ENCODE peak calls at places on chromosomes 11 and 22, in ten cellular contexts. M is right lobe of liver, T is GM23338, Q is ovary, I is Panc1, W is SJSA1, K is IMR-90, X is transverse colon, E is neuronal stem cell, Y is esophagus muscularis mucosa. N is an unnamed sample.
A peak's percentile ranks its signal among the peaks of the same experiment; 100 is the strongest.

GRCh38 chr11:27653990-27654758 is 46.1 kb downstream of the BDNF start:
- DNase-seq in M (no peak), T (no peak), Q (no peak), I (no peak), W (no peak), K (no peak), X (no peak), E (no peak), Y (no peak), N (no peak)

GRCh38 chr11:78197816-78198215 is 9.1 kb downstream of the USP35 start:
- DNase-seq in M (no peak), T (no peak), Q (no peak), I (no peak), W (no peak), K (no peak), X (no peak), E (no peak), Y (no peak), N (no peak)

GRCh38 chr22:37196539-37197450 is 8.7 kb upstream of the C1QTNF6 start:
- DNase-seq in M (peak; percentile 87), T (no peak), Q (peak; percentile 92), I (no peak), W (peak; percentile 51), K (peak; percentile 79), X (peak; percentile 91), E (no peak), Y (no peak), N (peak; percentile 87)

GRCh38 chr22:41380993-41381328 is 781 bp upstream of the TEF start:
- DNase-seq in M (no peak), T (no peak), Q (no peak), I (no peak), W (peak; percentile 84), K (peak; percentile 94), X (peak; percentile 74), E (no peak), Y (peak; percentile 95), N (peak; percentile 93)

GRCh38 chr22:45424241-45424731 is 10.8 kb downstream of the RIBC2 start:
- DNase-seq in M (no peak), T (no peak), Q (no peak), I (no peak), W (peak; percentile 93), K (no peak), X (no peak), E (no peak), Y (no peak), N (peak; percentile 16)

GRCh38 chr11:93370260-93370659 is 39.7 kb downstream of the DEUP1 start:
- DNase-seq in M (no peak), T (no peak), Q (no peak), I (no peak), W (no peak), K (no peak), X (no peak), E (no peak), Y (no peak), N (no peak)

GRCh38 chr11:134736251-134737072 is 324.4 kb upstream of the B3GAT1 start:
- DNase-seq in M (no peak), T (no peak), Q (no peak), I (no peak), W (no peak), K (no peak), X (no peak), E (no peak), Y (no peak), N (no peak)

GRCh38 chr22:50713571-50714056 is 24.4 kb upstream of the ACR start:
- DNase-seq in M (peak; percentile 8), T (no peak), Q (no peak), I (no peak), W (no peak), K (no peak), X (no peak), E (no peak), Y (no peak), N (peak; percentile 76)

GRCh38 chr11:111586305-111586915 is 15.8 kb upstream of the SIK2 start:
- DNase-seq in M (no peak), T (peak; percentile 87), Q (no peak), I (peak; percentile 42), W (no peak), K (peak; percentile 66), X (no peak), E (no peak), Y (no peak), N (peak; percentile 61)

GRCh38 chr22:44309647-44310046 is 3.1 kb downstream of the SHISAL1 start:
- DNase-seq in M (no peak), T (no peak), Q (no peak), I (no peak), W (no peak), K (no peak), X (no peak), E (no peak), Y (no peak), N (no peak)

GRCh38 chr11:34916014-34916809 is at the start of the genes APIP and PDHX:
- DNase-seq in M (peak; percentile 99), T (peak; percentile 99), Q (peak; percentile 99), I (peak; percentile 87), W (peak; percentile 91), K (peak; percentile 99), X (peak; percentile 99), E (peak; percentile 98), Y (peak; percentile 99), N (peak; percentile 99)

GRCh38 chr22:43529461-43529860 is 117.6 kb downstream of the MPPED1 start:
- DNase-seq in M (no peak), T (no peak), Q (no peak), I (no peak), W (no peak), K (no peak), X (no peak), E (no peak), Y (no peak), N (no peak)

GRCh38 chr22:35378547-35379078 is 2.3 kb upstream of the HMOX1 start:
- DNase-seq in M (no peak), T (no peak), Q (no peak), I (no peak), W (no peak), K (no peak), X (no peak), E (no peak), Y (no peak), N (peak; percentile 47)

GRCh38 chr11:29184939-29185890 is 831.6 kb downstream of the KCNA4 start:
- DNase-seq in M (no peak), T (no peak), Q (no peak), I (no peak), W (peak; percentile 89), K (peak; percentile 98), X (no peak), E (no peak), Y (no peak), N (no peak)

GRCh38 chr11:121435796-121436511 is 16.2 kb upstream of the SORL1 start:
- DNase-seq in M (no peak), T (no peak), Q (no peak), I (no peak), W (no peak), K (no peak), X (no peak), E (no peak), Y (no peak), N (no peak)

GRCh38 chr11:111602865-111603632 is 800 bp downstream of the SIK2 start:
- DNase-seq in M (peak; percentile 56), T (peak; percentile 59), Q (no peak), I (no peak), W (peak; percentile 10), K (peak; percentile 43), X (peak; percentile 44), E (peak; percentile 46), Y (no peak), N (peak; percentile 26)

GRCh38 chr22:30474683-30475424 is 3.0 kb upstream of the SEC14L3 start:
- DNase-seq in M (no peak), T (peak; percentile 74), Q (no peak), I (no peak), W (no peak), K (no peak), X (no peak), E (no peak), Y (no peak), N (no peak)

GRCh38 chr22:22048981-22049531 is 66.5 kb upstream of the TOP3B start:
- DNase-seq in M (no peak), T (no peak), Q (no peak), I (no peak), W (no peak), K (no peak), X (no peak), E (no peak), Y (peak; percentile 60), N (no peak)

GRCh38 chr11:82995754-82996398 is 75.8 kb downstream of the RAB30 start:
- DNase-seq in M (no peak), T (no peak), Q (no peak), I (no peak), W (peak; percentile 31), K (no peak), X (no peak), E (no peak), Y (no peak), N (no peak)

DNA sequence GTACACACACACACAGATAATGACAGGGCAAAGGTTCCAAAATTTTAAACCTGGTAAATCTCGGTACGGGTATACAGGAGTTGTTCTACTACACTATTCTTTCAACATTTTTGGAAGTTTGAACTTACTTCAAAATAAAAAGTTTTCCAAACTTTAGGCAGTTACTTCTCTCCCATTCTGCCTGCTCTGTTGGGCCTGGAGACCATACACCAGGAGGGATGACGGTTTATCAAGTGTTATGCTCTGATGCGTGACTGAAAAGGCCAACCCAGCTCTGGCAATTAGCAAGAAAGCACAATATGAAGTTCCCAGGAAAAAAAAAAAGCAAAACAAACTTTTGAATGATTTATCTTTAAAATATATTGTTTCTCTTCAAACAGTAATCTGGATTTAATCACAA is 969 bp downstream of the SERPIND1 start:
- DNase-seq in M (no peak), T (no peak), Q (no peak), I (no peak), W (no peak), K (no peak), X (no peak), E (no peak), Y (no peak), N (no peak)
- H3K4me1 ChIP-seq in M (peaks cover 4% of the 10 kb centered on the region), T (peaks cover 8% of the 10 kb centered on the region), Q (peaks cover 3% of the 10 kb centered on the region), I (no peaks in the 10 kb centered on the region), W (peaks cover 12% of the 10 kb centered on the region), K (peaks cover 5% of the 10 kb centered on the region), X (peaks cover 6% of the 10 kb centered on the region), E (no peaks in the 10 kb centered on the region), Y (no peaks in the 10 kb centered on the region), N (no peaks in the 10 kb centered on the region)

GRCh38 chr11:119210035-119210434 is 3.9 kb downstream of the CBL start:
- DNase-seq in M (no peak), T (no peak), Q (no peak), I (no peak), W (peak; percentile 9), K (no peak), X (no peak), E (no peak), Y (no peak), N (no peak)
- H3K4me1 ChIP-seq in M (no peaks in the 10 kb centered on the region), T (peaks cover 34% of the 10 kb centered on the region), Q (no peaks in the 10 kb centered on the region), I (peaks cover 34% of the 10 kb centered on the region), W (peaks cover 6% of the 10 kb centered on the region), K (peaks cover 5% of the 10 kb centered on the region), X (peaks cover 11% of the 10 kb centered on the region), E (peaks cover 3% of the 10 kb centered on the region), Y (peaks cover 11% of the 10 kb centered on the region), N (no peaks in the 10 kb centered on the region)

GRCh38 chr11:123161386-123161785 is 33.7 kb downstream of the CLMP start:
- DNase-seq in M (no peak), T (no peak), Q (no peak), I (no peak), W (no peak), K (no peak), X (no peak), E (no peak), Y (no peak), N (no peak)
- H3K4me1 ChIP-seq in M (no peaks in the 10 kb centered on the region), T (peaks cover 3% of the 10 kb centered on the region), Q (peaks cover 2% of the 10 kb centered on the region), I (no peaks in the 10 kb centered on the region), W (peaks cover 12% of the 10 kb centered on the region), K (peaks cover 30% of the 10 kb centered on the region), X (no peaks in the 10 kb centered on the region), E (peaks cover 1% of the 10 kb centered on the region), Y (peaks cover 4% of the 10 kb centered on the region), N (no peaks in the 10 kb centered on the region)

GRCh38 chr11:128616158-128616557 is 28.8 kb upstream of the ETS1 start:
- DNase-seq in M (no peak), T (no peak), Q (no peak), I (no peak), W (no peak), K (no peak), X (no peak), E (no peak), Y (no peak), N (no peak)
- H3K4me1 ChIP-seq in M (no peaks in the 10 kb centered on the region), T (peaks cover 3% of the 10 kb centered on the region), Q (peaks cover 6% of the 10 kb centered on the region), I (no peaks in the 10 kb centered on the region), W (no peaks in the 10 kb centered on the region), K (no peaks in the 10 kb centered on the region), X (no peaks in the 10 kb centered on the region), E (no peaks in the 10 kb centered on the region), Y (peaks cover 11% of the 10 kb centered on the region), N (peaks cover 4% of the 10 kb centered on the region)

N was measured in testis.